ENCODE peak calls at places on chromosomes 5 and 9, in five cellular contexts. One of them, this sample, is unnamed.

GRCh38 chr5:56680731-56681130 is 134.6 kb upstream of the MAP3K1 start:
- DNase-seq in DND-41: no peak
- DNase-seq in right atrium auricular region: no peak
- DNase-seq in effector memory CD4-positive, alpha-beta T cell: no peak
- DNase-seq in heart left ventricle: no peak
- DNase-seq in this sample: no peak

GRCh38 chr9:88578486-88579362 is 43.7 kb downstream of the NXNL2 start:
- DNase-seq in DND-41: peak
- DNase-seq in effector memory CD4-positive, alpha-beta T cell: peak
- DNase-seq in heart left ventricle: peak
- DNase-seq in right atrium auricular region: peak
- DNase-seq in this sample: peak

GRCh38 chr5:34866989-34867471 is 28.1 kb downstream of the TTC23L start:
- DNase-seq in DND-41: no peak
- DNase-seq in right atrium auricular region: no peak
- DNase-seq in heart left ventricle: no peak
- DNase-seq in effector memory CD4-positive, alpha-beta T cell: no peak
- DNase-seq in this sample: peak

GRCh38 chr5:61301820-61302563 is 30.1 kb upstream of the ZSWIM6 start:
- DNase-seq in right atrium auricular region: peak
- DNase-seq in DND-41: no peak
- DNase-seq in effector memory CD4-positive, alpha-beta T cell: no peak
- DNase-seq in heart left ventricle: peak
- DNase-seq in this sample: peak

GRCh38 chr9:91392435-91392834 is 30.7 kb upstream of the AUH start:
- DNase-seq in effector memory CD4-positive, alpha-beta T cell: no peak
- DNase-seq in heart left ventricle: no peak
- DNase-seq in DND-41: no peak
- DNase-seq in right atrium auricular region: no peak
- DNase-seq in this sample: no peak

GRCh38 chr5:168613396-168613795 is 34.2 kb upstream of the PANK3 start:
- DNase-seq in heart left ventricle: no peak
- DNase-seq in right atrium auricular region: no peak
- DNase-seq in effector memory CD4-positive, alpha-beta T cell: no peak
- DNase-seq in DND-41: no peak
- DNase-seq in this sample: no peak

GRCh38 chr9:121748727-121749546 is 97.5 kb downstream of the DAB2IP start:
- DNase-seq in effector memory CD4-positive, alpha-beta T cell: no peak
- DNase-seq in right atrium auricular region: no peak
- DNase-seq in heart left ventricle: peak
- DNase-seq in DND-41: no peak
- DNase-seq in this sample: peak

GRCh38 chr5:175712681-175713085 is 54.8 kb downstream of the HRH2 start:
- DNase-seq in heart left ventricle: no peak
- DNase-seq in right atrium auricular region: no peak
- DNase-seq in effector memory CD4-positive, alpha-beta T cell: no peak
- DNase-seq in DND-41: no peak
- DNase-seq in this sample: no peak

GRCh38 chr5:77644443-77645157 is 6.1 kb upstream of the OTP start:
- DNase-seq in right atrium auricular region: no peak
- DNase-seq in effector memory CD4-positive, alpha-beta T cell: no peak
- DNase-seq in heart left ventricle: no peak
- DNase-seq in DND-41: no peak
- DNase-seq in this sample: no peak

GRCh38 chr5:150621301-150621700 is 19.2 kb upstream of the SYNPO start:
- DNase-seq in DND-41: no peak
- DNase-seq in heart left ventricle: no peak
- DNase-seq in effector memory CD4-positive, alpha-beta T cell: no peak
- DNase-seq in right atrium auricular region: no peak
- DNase-seq in this sample: peak

GRCh38 chr9:116800885-116801284 is 113.8 kb downstream of the TRIM32 start:
- DNase-seq in DND-41: no peak
- DNase-seq in heart left ventricle: no peak
- DNase-seq in right atrium auricular region: no peak
- DNase-seq in effector memory CD4-positive, alpha-beta T cell: no peak
- DNase-seq in this sample: no peak

GRCh38 chr5:31987985-31988710 is 186.0 kb downstream of the GOLPH3 start:
- DNase-seq in right atrium auricular region: no peak
- DNase-seq in effector memory CD4-positive, alpha-beta T cell: no peak
- DNase-seq in heart left ventricle: no peak
- DNase-seq in DND-41: no peak
- DNase-seq in this sample: no peak

GRCh38 chr5:137176126-137176525 is 323.0 kb downstream of the SPOCK1 start:
- DNase-seq in DND-41: no peak
- DNase-seq in right atrium auricular region: no peak
- DNase-seq in effector memory CD4-positive, alpha-beta T cell: no peak
- DNase-seq in heart left ventricle: no peak
- DNase-seq in this sample: no peak

GRCh38 chr5:140556438-140556837 is 835 bp downstream of the SRA1 start:
- DNase-seq in DND-41: peak
- DNase-seq in effector memory CD4-positive, alpha-beta T cell: no peak
- DNase-seq in right atrium auricular region: no peak
- DNase-seq in heart left ventricle: no peak
- DNase-seq in this sample: no peak

GRCh38 chr5:41793156-41793770 is 77.0 kb downstream of the OXCT1 start:
- DNase-seq in effector memory CD4-positive, alpha-beta T cell: no peak
- DNase-seq in heart left ventricle: no peak
- DNase-seq in right atrium auricular region: no peak
- DNase-seq in DND-41: no peak
- DNase-seq in this sample: no peak

GRCh38 chr5:91541696-91542095 is 158.6 kb upstream of the ARRDC3 start:
- DNase-seq in effector memory CD4-positive, alpha-beta T cell: no peak
- DNase-seq in DND-41: no peak
- DNase-seq in right atrium auricular region: no peak
- DNase-seq in heart left ventricle: no peak
- DNase-seq in this sample: no peak

GRCh38 chr5:169544264-169544950 is 39.2 kb upstream of the SPDL1 start:
- DNase-seq in heart left ventricle: no peak
- DNase-seq in effector memory CD4-positive, alpha-beta T cell: no peak
- DNase-seq in right atrium auricular region: no peak
- DNase-seq in DND-41: no peak
- DNase-seq in this sample: no peak

GRCh38 chr9:131942076-131942720 is 137.5 kb downstream of the MED27 start:
- DNase-seq in effector memory CD4-positive, alpha-beta T cell: no peak
- DNase-seq in heart left ventricle: no peak
- DNase-seq in DND-41: no peak
- DNase-seq in right atrium auricular region: no peak
- DNase-seq in this sample: no peak

GRCh38 chr5:17379188-17379951 is 118.7 kb upstream of the TAF11L2 start:
- DNase-seq in right atrium auricular region: no peak
- DNase-seq in DND-41: no peak
- DNase-seq in heart left ventricle: no peak
- DNase-seq in effector memory CD4-positive, alpha-beta T cell: no peak
- DNase-seq in this sample: no peak
- H3K4me3 ChIP-seq in right atrium auricular region: no peak
- H3K4me3 ChIP-seq in DND-41: no peak
- H3K4me3 ChIP-seq in heart left ventricle: no peak
- H3K4me3 ChIP-seq in effector memory CD4-positive, alpha-beta T cell: no peak
- H3K4me3 ChIP-seq in this sample: no peak

DNA sequence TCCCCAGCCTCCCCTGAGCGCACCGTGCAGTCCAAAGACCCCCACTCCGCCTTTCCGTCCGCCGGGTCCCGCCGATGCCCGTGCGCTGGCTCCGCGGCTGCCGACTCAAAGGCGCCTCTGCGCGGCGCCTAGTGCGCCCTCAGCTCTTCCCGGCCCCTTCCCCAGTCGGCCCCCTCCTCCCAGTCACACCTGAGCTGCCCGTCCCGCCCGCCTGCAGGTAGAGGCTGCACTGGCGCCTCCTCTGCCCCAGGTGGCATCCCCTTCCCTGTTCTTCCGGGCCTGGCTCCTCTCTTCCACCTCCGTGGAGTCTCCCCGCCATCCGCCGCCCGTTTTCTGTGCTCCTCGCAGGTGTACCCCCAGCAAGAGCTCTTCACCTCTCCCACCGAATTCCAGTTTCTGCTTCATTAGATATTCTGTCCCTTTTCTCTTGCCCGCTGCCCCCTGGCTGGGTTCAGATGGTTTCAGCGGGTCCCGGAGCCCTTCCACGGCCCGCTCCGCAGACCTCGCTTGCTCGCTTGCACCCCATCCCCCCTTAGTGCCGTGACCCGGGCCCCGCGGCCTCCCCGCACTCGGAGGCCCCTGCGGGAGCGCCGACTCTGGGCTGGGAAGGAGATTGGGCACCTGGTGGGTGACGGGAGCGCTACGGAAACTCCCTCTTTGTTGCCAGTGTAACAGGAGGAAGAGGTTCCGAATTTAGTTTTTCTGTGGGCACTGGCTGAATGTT is 707 bp downstream of the SLC44A1 start:
- DNase-seq in effector memory CD4-positive, alpha-beta T cell: peak
- DNase-seq in DND-41: no peak
- DNase-seq in heart left ventricle: peak
- DNase-seq in right atrium auricular region: no peak
- DNase-seq in this sample: peak
- H3K27ac ChIP-seq in effector memory CD4-positive, alpha-beta T cell: peak
- H3K27ac ChIP-seq in DND-41: no peak
- H3K27ac ChIP-seq in heart left ventricle: peak
- H3K27ac ChIP-seq in right atrium auricular region: peak
- H3K27ac ChIP-seq in this sample: peak

GRCh38 chr9:136259517-136259813 is 13.9 kb upstream of the QSOX2 start:
- DNase-seq in DND-41: no peak
- DNase-seq in right atrium auricular region: no peak
- DNase-seq in heart left ventricle: no peak
- DNase-seq in effector memory CD4-positive, alpha-beta T cell: no peak
- DNase-seq in this sample: no peak

GRCh38 chr9:136258786-136259516 is 13.3 kb upstream of the QSOX2 start:
- DNase-seq in heart left ventricle: no peak
- DNase-seq in right atrium auricular region: no peak
- DNase-seq in effector memory CD4-positive, alpha-beta T cell: no peak
- DNase-seq in DND-41: no peak
- DNase-seq in this sample: no peak

GRCh38 chr9:136260936-136261472 is 15.4 kb upstream of the QSOX2 start:
- DNase-seq in DND-41: no peak
- DNase-seq in heart left ventricle: no peak
- DNase-seq in effector memory CD4-positive, alpha-beta T cell: no peak
- DNase-seq in right atrium auricular region: no peak
- DNase-seq in this sample: no peak

GRCh38 chr9:136260521-136260920 is 14.9 kb upstream of the QSOX2 start:
- DNase-seq in heart left ventricle: no peak
- DNase-seq in DND-41: no peak
- DNase-seq in effector memory CD4-positive, alpha-beta T cell: no peak
- DNase-seq in right atrium auricular region: no peak
- DNase-seq in this sample: no peak

GRCh38 chr9:136259836-136260235 is 14.2 kb upstream of the QSOX2 start:
- DNase-seq in right atrium auricular region: no peak
- DNase-seq in DND-41: no peak
- DNase-seq in heart left ventricle: no peak
- DNase-seq in effector memory CD4-positive, alpha-beta T cell: no peak
- DNase-seq in this sample: no peak
- H3K4me3 ChIP-seq in right atrium auricular region: no peak
- H3K4me3 ChIP-seq in DND-41: no peak
- H3K4me3 ChIP-seq in heart left ventricle: no peak
- H3K4me3 ChIP-seq in effector memory CD4-positive, alpha-beta T cell: no peak
- H3K4me3 ChIP-seq in this sample: no peak

GRCh38 chr5:82406200-82406773 is 128.1 kb upstream of the RPS23 start:
- DNase-seq in DND-41: no peak
- DNase-seq in effector memory CD4-positive, alpha-beta T cell: no peak
- DNase-seq in heart left ventricle: peak
- DNase-seq in right atrium auricular region: no peak
- DNase-seq in this sample: peak

GRCh38 chr5:82404382-82404945 is 126.3 kb upstream of the RPS23 start:
- DNase-seq in DND-41: no peak
- DNase-seq in heart left ventricle: no peak
- DNase-seq in effector memory CD4-positive, alpha-beta T cell: no peak
- DNase-seq in right atrium auricular region: no peak
- DNase-seq in this sample: no peak

GRCh38 chr5:82403724-82404123 is 125.6 kb upstream of the RPS23 start:
- DNase-seq in right atrium auricular region: no peak
- DNase-seq in effector memory CD4-positive, alpha-beta T cell: no peak
- DNase-seq in DND-41: no peak
- DNase-seq in heart left ventricle: no peak
- DNase-seq in this sample: no peak

GRCh38 chr5:82405618-82406199 is 127.6 kb upstream of the RPS23 start:
- DNase-seq in heart left ventricle: no peak
- DNase-seq in right atrium auricular region: no peak
- DNase-seq in effector memory CD4-positive, alpha-beta T cell: no peak
- DNase-seq in DND-41: no peak
- DNase-seq in this sample: no peak

DNA sequence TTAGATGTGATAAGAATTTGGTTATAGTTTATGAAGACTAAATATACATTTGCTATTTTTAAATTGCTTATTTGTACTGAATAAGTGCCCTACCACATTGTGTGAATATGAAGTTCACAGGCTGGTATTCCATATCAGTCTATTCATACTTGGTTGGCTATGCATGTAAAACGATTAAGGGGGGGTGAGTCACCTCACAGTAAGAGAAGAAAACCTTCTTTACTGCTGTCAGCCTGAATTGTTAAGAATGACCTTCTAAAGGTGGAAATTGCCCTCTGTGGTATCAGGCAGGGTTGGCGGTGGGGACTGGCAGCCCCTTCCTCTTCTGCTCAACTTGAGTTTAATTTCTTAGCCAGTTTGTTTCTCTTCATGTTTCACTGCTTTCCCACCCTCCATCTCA is 127.0 kb upstream of the RPS23 start:
- DNase-seq in right atrium auricular region: no peak
- DNase-seq in effector memory CD4-positive, alpha-beta T cell: no peak
- DNase-seq in heart left ventricle: no peak
- DNase-seq in DND-41: no peak
- DNase-seq in this sample: no peak
- H3K27ac ChIP-seq in right atrium auricular region: no peak
- H3K27ac ChIP-seq in effector memory CD4-positive, alpha-beta T cell: no peak
- H3K27ac ChIP-seq in heart left ventricle: no peak
- H3K27ac ChIP-seq in DND-41: no peak
- H3K27ac ChIP-seq in this sample: no peak

GRCh38 chr9:125690679-125691078 is 16.3 kb downstream of the MAPKAP1 start:
- DNase-seq in DND-41: no peak
- DNase-seq in right atrium auricular region: no peak
- DNase-seq in heart left ventricle: no peak
- DNase-seq in effector memory CD4-positive, alpha-beta T cell: no peak
- DNase-seq in this sample: no peak

GRCh38 chr9:125696106-125696647 is 10.8 kb downstream of the MAPKAP1 start:
- DNase-seq in right atrium auricular region: no peak
- DNase-seq in effector memory CD4-positive, alpha-beta T cell: no peak
- DNase-seq in heart left ventricle: no peak
- DNase-seq in DND-41: no peak
- DNase-seq in this sample: no peak

GRCh38 chr9:125699870-125700269 is 7.1 kb downstream of the MAPKAP1 start:
- DNase-seq in effector memory CD4-positive, alpha-beta T cell: no peak
- DNase-seq in DND-41: no peak
- DNase-seq in right atrium auricular region: no peak
- DNase-seq in heart left ventricle: no peak
- DNase-seq in this sample: no peak

GRCh38 chr9:125694478-125694877 is 12.5 kb downstream of the MAPKAP1 start:
- DNase-seq in effector memory CD4-positive, alpha-beta T cell: no peak
- DNase-seq in heart left ventricle: no peak
- DNase-seq in right atrium auricular region: no peak
- DNase-seq in DND-41: no peak
- DNase-seq in this sample: no peak
- H3K4me3 ChIP-seq in effector memory CD4-positive, alpha-beta T cell: no peak
- H3K4me3 ChIP-seq in heart left ventricle: no peak
- H3K4me3 ChIP-seq in right atrium auricular region: no peak
- H3K4me3 ChIP-seq in DND-41: no peak
- H3K4me3 ChIP-seq in this sample: no peak

GRCh38 chr9:4939118-4939561 is 45.9 kb upstream of the JAK2 start:
- DNase-seq in DND-41: no peak
- DNase-seq in right atrium auricular region: no peak
- DNase-seq in effector memory CD4-positive, alpha-beta T cell: no peak
- DNase-seq in heart left ventricle: no peak
- DNase-seq in this sample: no peak
- H3K27ac ChIP-seq in DND-41: no peak
- H3K27ac ChIP-seq in right atrium auricular region: no peak
- H3K27ac ChIP-seq in effector memory CD4-positive, alpha-beta T cell: no peak
- H3K27ac ChIP-seq in heart left ventricle: no peak
- H3K27ac ChIP-seq in this sample: no peak

GRCh38 chr5:178632305-178632704 is 5.5 kb upstream of the CLK4 start:
- DNase-seq in DND-41: no peak
- DNase-seq in right atrium auricular region: no peak
- DNase-seq in effector memory CD4-positive, alpha-beta T cell: no peak
- DNase-seq in heart left ventricle: no peak
- DNase-seq in this sample: no peak
- H3K4me3 ChIP-seq in DND-41: no peak
- H3K4me3 ChIP-seq in right atrium auricular region: no peak
- H3K4me3 ChIP-seq in effector memory CD4-positive, alpha-beta T cell: no peak
- H3K4me3 ChIP-seq in heart left ventricle: no peak
- H3K4me3 ChIP-seq in this sample: no peak